ENCODE peak calls at places on chromosome 14, in eight cellular contexts. J is GM03348; B is HepG2; Y is activated T-cell treated with anti-CD3 and anti-CD28 coated beads for 1 hour; W is memory B cell; A is tibial artery; X is SK-N-SH; Q is naive thymus-derived CD4-positive, alpha-beta T cell. T is an unnamed sample.

GRCh38 chr14:102464846-102465341 is 44.7 kb downstream of the ANKRD9 start:
- DNase-seq in A (no peak), J (no peak), W (no peak), X (no peak), Q (no peak), B (peak), Y (no peak), T (no peak)

GRCh38 chr14:94009767-94010166 is 12.7 kb downstream of the CCDC197 start:
- DNase-seq in X (no peak), Y (no peak), A (no peak), Q (no peak), J (peak), B (no peak), W (no peak), T (no peak)

GRCh38 chr14:105092912-105093425 is 27.7 kb upstream of the GPR132 start:
- DNase-seq in J (peak), Q (peak), B (no peak), A (no peak), X (peak), W (peak), Y (peak), T (no peak)

GRCh38 chr14:104318558-104319488 is 180.4 kb downstream of the KIF26A start:
- DNase-seq in B (no peak), Q (no peak), J (no peak), Y (no peak), W (no peak), A (no peak), X (no peak), T (no peak)

GRCh38 chr14:93085916-93086315 is 29.8 kb downstream of the ITPK1 start:
- DNase-seq in B (no peak), X (no peak), A (no peak), Q (no peak), J (no peak), W (no peak), Y (no peak), T (no peak)

GRCh38 chr14:24297190-24297964 is 2.2 kb downstream of the DHRS1 start:
- DNase-seq in W (no peak), Y (no peak), Q (no peak), J (no peak), X (peak), A (no peak), B (peak), T (no peak)

GRCh38 chr14:89185919-89186849 is 230.8 kb downstream of the FOXN3 start:
- DNase-seq in Y (no peak), Q (no peak), B (no peak), X (no peak), W (no peak), A (no peak), J (peak), T (no peak)

GRCh38 chr14:56801920-56802319 is 8.4 kb downstream of the OTX2 start:
- DNase-seq in A (no peak), B (no peak), X (no peak), W (no peak), J (no peak), Y (no peak), Q (no peak), T (no peak)

GRCh38 chr14:104280902-104281767 is 142.7 kb downstream of the KIF26A start:
- DNase-seq in Q (no peak), X (no peak), W (no peak), Y (no peak), A (no peak), B (no peak), J (no peak), T (no peak)

T was measured in pulmonary artery endothelial cell.